ENCODE peak calls at places on chromosome 20, in seven cellular contexts. D is psoas muscle, C is H9, F is GM10248, W is HFFc6, E is A549, R is NB4. Z is an unnamed sample.

GRCh38 chr20:40739841-40740240 is 50.8 kb upstream of the MAFB start:
- DNase-seq in D (no peak), C (no peak), F (no peak), W (no peak), E (no peak), R (no peak), Z (no peak)

GRCh38 chr20:37770908-37771307 is 77.1 kb downstream of the CTNNBL1 start:
- DNase-seq in D (no peak), C (no peak), F (no peak), W (no peak), E (no peak), R (no peak), Z (no peak)

GRCh38 chr20:54662064-54662463 is 186.7 kb downstream of the DOK5 start:
- DNase-seq in D (no peak), C (no peak), F (no peak), W (no peak), E (no peak), R (no peak), Z (no peak)

GRCh38 chr20:35776513-35777101 is 4.8 kb downstream of the PHF20 start:
- DNase-seq in D (peak), C (no peak), F (no peak), W (no peak), E (peak), R (no peak), Z (peak)

GRCh38 chr20:717271-717670 is 41.7 kb upstream of the SCRT2 start:
- DNase-seq in D (no peak), C (no peak), F (no peak), W (no peak), E (no peak), R (no peak), Z (no peak)

GRCh38 chr20:50133474-50134217 is 19.9 kb downstream of the PEDS1 start:
- DNase-seq in D (peak), C (no peak), F (no peak), W (no peak), E (no peak), R (no peak), Z (no peak)

GRCh38 chr20:34262488-34263288 is 21.5 kb downstream of the ASIP start:
- DNase-seq in D (no peak), C (no peak), F (no peak), W (no peak), E (no peak), R (peak), Z (no peak)

GRCh38 chr20:35607003-35607735 is 8.5 kb upstream of the SPAG4 start:
- DNase-seq in D (no peak), C (no peak), F (no peak), W (no peak), E (no peak), R (no peak), Z (peak)

GRCh38 chr20:53262294-53262840 is 290.2 kb downstream of the TSHZ2 start:
- DNase-seq in D (no peak), C (no peak), F (no peak), W (no peak), E (no peak), R (no peak), Z (peak)

GRCh38 chr20:46690219-46691111 is 1.2 kb upstream of the TP53RK start:
- DNase-seq in D (no peak), C (no peak), F (no peak), W (no peak), E (no peak), R (peak), Z (no peak)

GRCh38 chr20:41476013-41476441 is 109.4 kb upstream of the EMILIN3 start:
- DNase-seq in D (no peak), C (no peak), F (no peak), W (peak), E (peak), R (no peak), Z (peak)

GRCh38 chr20:24785141-24785924 is 163.7 kb upstream of the CST7 start:
- DNase-seq in D (no peak), C (no peak), F (no peak), W (peak), E (peak), R (no peak), Z (peak)

GRCh38 chr20:20548527-20549266 is 163.7 kb downstream of the RALGAPA2 start:
- DNase-seq in D (no peak), C (no peak), F (no peak), W (no peak), E (no peak), R (no peak), Z (peak)

DNA sequence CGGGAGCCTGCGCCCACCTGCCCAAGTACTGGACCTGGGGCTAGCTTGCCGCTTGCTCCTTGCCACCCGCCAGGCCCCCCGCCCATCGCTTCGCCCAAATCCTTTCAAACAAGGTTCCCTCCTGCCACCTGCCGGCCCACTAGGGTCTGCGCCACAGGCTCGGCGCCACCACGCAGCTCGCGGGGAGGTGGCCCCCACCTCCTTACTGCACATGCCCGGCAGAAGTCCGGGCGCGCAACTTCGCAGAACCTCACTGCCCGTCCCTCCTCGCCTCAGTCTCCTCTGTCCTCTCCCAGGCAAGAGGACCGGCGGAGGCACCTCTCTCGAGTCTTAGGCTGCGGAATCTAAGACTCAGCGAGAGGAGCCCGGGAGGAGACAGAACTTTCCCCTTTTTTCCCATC is 11.2 kb downstream of the GNAS-AS1 start:
- DNase-seq in D (no peak), C (peak), F (no peak), W (peak), E (peak), R (peak), Z (peak)
- TF ChIP-seq CTCF in D (peak), C (peak), F (peak), W (peak), E (peak), R (peak), Z (peak)

GRCh38 chr20:63411151-63411897 is 50.2 kb upstream of the CHRNA4 start:
- DNase-seq in D (no peak), C (no peak), F (no peak), W (no peak), E (no peak), R (no peak), Z (no peak)
- TF ChIP-seq CTCF in D (no peak), C (peak), F (no peak), W (peak), E (no peak), R (no peak), Z (no peak)

DNA sequence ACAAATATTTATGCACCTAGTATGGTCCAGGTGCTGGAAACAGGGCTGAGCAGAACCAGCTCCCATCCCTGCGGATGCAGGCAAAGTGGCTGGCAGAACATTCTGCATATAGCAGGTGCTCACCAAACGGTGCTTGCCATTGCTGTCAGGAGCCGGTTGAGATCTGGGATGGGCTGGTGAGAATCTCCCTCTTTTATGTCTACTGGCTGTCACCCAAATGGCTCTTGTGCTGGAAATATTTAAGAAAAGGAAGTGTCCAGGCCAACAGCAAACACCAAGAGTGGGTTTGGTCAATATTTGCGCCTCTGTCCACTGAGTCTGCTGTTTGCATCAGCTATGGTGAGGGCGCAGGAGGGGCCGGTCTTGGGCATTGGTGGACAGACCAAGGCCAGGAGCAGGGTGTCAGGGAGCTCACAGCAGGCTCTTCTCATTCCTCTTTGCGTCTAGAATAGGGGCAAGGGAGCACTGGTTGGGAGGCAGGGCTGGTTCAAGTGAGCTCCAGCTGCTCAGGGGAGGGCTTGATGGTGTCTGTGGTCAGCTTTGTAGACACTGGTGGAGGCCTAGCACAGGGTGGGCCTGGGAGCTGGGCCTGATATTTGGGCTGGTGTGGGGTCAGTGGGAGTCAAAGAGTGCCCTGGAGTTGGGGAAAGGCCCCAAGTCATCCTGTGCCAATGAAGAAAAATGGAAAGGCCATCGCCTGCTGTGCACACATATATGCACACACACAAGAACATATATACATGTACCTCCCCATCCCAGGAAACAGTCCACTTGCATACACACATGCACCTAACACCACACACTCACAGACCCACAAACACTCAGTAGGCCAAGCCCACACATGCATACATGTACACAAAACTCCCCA is 1.4 kb upstream of the BPIFB2 start:
- DNase-seq in D (no peak), C (no peak), F (no peak), W (no peak), E (no peak), R (no peak), Z (no peak)
- TF ChIP-seq CTCF in D (no peak), C (no peak), F (no peak), W (no peak), E (no peak), R (no peak), Z (no peak)

DNA sequence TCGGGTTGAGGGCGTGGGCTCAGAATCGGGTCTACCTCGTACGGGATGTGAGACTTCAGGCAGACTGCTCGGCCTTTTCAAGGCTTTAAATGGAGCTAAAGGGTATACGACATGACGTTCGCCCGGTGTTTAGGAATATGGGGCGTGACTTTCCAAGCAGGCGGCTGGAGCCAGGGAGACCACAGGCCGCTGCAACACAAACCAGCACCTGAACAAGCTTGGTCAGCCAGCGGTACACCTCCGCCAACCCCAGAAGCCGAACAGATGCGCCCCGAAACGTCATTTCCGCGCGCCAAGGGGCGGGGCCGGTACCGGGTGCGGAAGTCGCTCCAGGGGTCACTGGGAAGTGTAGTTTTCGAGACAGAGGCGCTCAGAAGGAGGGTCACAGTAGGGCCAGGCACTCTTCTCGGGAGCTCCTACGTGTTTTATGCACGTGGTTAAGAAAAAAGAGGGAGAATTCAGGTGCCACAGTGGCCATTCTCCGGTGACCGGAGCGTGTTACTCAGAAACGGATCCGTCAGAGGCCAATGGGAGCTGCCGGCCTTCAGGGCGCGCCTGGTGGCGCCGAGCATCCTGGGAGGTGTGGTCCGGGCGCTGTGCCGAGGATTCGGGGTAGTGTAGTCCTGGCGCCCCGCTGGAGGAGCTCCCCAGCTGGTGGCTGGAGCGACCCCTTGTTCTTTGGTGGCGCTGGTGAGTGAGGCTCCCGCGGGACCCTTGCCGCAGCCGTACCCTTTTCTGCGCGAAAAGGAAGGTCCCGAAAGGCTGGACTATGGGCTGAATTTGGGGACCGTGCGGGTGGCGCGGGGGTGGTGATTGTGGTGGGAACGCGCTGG is at the start of gene ZNF133:
- DNase-seq in D (peak), C (peak), F (peak), W (peak), E (peak), R (peak), Z (peak)
- TF ChIP-seq CTCF in D (no peak), C (peak), F (peak), W (peak), E (no peak), R (peak), Z (peak)

GRCh38 chr20:31821427-31821826 is 2.3 kb downstream of the MYLK2 start:
- DNase-seq in D (no peak), C (no peak), F (no peak), W (no peak), E (no peak), R (no peak), Z (no peak)

GRCh38 chr20:31824554-31825313 is 5.6 kb downstream of the MYLK2 start:
- DNase-seq in D (no peak), C (no peak), F (no peak), W (no peak), E (no peak), R (no peak), Z (no peak)

GRCh38 chr20:31824125-31824485 is 4.9 kb downstream of the MYLK2 start:
- DNase-seq in D (no peak), C (no peak), F (no peak), W (no peak), E (no peak), R (no peak), Z (no peak)

GRCh38 chr20:31822421-31823330 is 3.5 kb downstream of the MYLK2 start:
- DNase-seq in D (peak), C (peak), F (peak), W (peak), E (peak), R (peak), Z (peak)

DNA sequence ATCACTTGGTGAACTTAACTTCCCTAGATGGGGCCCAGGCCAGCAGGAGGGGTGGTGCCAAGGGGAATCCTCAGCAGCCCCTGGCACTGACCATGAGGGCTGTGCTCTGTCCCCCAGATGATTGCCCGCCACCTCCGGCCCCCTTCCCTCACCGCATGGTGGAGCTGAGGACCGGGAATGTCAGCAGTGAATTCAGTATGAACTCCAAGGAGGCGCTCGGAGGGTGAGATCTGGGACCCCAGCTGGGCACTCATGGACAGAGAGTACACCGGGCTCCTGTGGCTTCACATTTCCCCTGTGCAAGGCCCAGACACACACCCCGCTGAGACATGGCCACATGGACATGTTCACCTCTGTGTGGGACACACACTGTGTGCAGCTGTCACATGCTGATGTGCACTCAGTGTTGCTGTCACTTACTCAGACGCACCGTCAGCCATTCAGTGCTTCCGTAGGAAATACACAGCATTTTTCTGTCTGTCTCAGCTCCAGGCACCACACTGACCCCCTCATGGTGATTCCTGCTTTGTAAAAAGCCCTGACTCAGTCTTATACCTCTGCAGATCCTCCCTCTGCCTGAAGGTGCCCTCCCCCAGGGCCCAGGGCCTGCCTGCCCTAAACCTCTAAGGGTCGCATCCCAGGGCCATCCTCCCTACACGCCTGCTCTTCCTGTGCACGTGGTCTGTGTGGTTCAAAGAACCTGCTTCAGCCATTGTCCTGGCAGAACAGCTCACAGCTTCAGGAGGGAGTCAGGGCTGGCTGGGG is 4.4 kb downstream of the MYLK2 start:
- DNase-seq in D (no peak), C (no peak), F (no peak), W (no peak), E (no peak), R (peak), Z (no peak)
- TF ChIP-seq CTCF in D (no peak), C (no peak), F (no peak), W (no peak), E (no peak), R (no peak), Z (no peak)

Z was measured in PC-3.